ENCODE peak calls at places on chromosomes 6 and 20, in six cellular contexts. K is GM12878, R is K562, D is HepG2, S is H1, P is GM12891. L is an unnamed sample.

GRCh38 chr6:13012977-13013680 is 296.6 kb downstream of the PHACTR1 start:
- DNase-seq in K (no peak), R (no peak), D (no peak), S (peak; percentile 82), P (no peak), L (no peak)

GRCh38 chr6:138523347-138524210 is 24.3 kb upstream of the NHSL1 start:
- DNase-seq in K (no peak), R (no peak), D (no peak), S (no peak), P (no peak), L (no peak)

GRCh38 chr6:97705568-97705967 is 422.6 kb upstream of the MMS22L start:
- DNase-seq in K (no peak), R (no peak), D (peak; percentile 5), S (peak; percentile 59), P (no peak), L (no peak)

GRCh38 chr20:43459022-43459942 is 1.6 kb downstream of the SRSF6 start:
- DNase-seq in K (no peak), R (peak; percentile 31), D (no peak), S (no peak), P (no peak), L (no peak)

GRCh38 chr20:61424628-61425420 is 172.8 kb downstream of the CDH4 start:
- DNase-seq in K (no peak), R (no peak), D (no peak), S (no peak), P (no peak), L (no peak)

GRCh38 chr6:118656822-118657451 is 5.5 kb upstream of the CEP85L start:
- DNase-seq in K (no peak), R (no peak), D (no peak), S (no peak), P (no peak), L (no peak)

GRCh38 chr6:46926481-46926880 is 4.7 kb upstream of the ADGRF5 start:
- DNase-seq in K (no peak), R (no peak), D (no peak), S (no peak), P (no peak), L (no peak)

GRCh38 chr6:36852481-36853147 is 13.4 kb upstream of the CPNE5 start:
- DNase-seq in K (no peak), R (no peak), D (peak; percentile 78), S (no peak), P (no peak), L (no peak)

GRCh38 chr20:53934421-53935352 is 135.7 kb downstream of the BCAS1 start:
- DNase-seq in K (no peak), R (peak; percentile 65), D (no peak), S (no peak), P (no peak), L (no peak)

GRCh38 chr20:38164624-38165088 is 414 bp downstream of the TGM2 start:
- DNase-seq in K (no peak), R (no peak), D (no peak), S (no peak), P (no peak), L (no peak)

GRCh38 chr6:29752451-29753308 is 29.4 kb downstream of the HLA-F start:
- DNase-seq in K (peak; percentile 54), R (peak; percentile 83), D (peak; percentile 80), S (peak; percentile 91), P (peak; percentile 71), L (peak; percentile 74)
- TF ChIP-seq POLR2A in K (peak; percentile 58), R (peak; percentile 52), D (no peak), S (no peak), P (no peak), L (peak; percentile 47)

GRCh38 chr6:89522778-89523177 is 89.8 kb downstream of the ANKRD6 start:
- DNase-seq in K (no peak), R (no peak), D (no peak), S (no peak), P (no peak), L (no peak)

GRCh38 chr6:89520730-89521129 is 87.8 kb downstream of the ANKRD6 start:
- DNase-seq in K (no peak), R (no peak), D (no peak), S (no peak), P (no peak), L (no peak)

GRCh38 chr6:89518352-89519055 is 85.6 kb downstream of the ANKRD6 start:
- DNase-seq in K (no peak), R (no peak), D (no peak), S (no peak), P (no peak), L (no peak)
- TF ChIP-seq TAF1 in K (no peak), R (no peak), D (no peak), S (no peak), P (no peak), L (no peak)

GRCh38 chr6:79233611-79234149 is 802 bp downstream of the HMGN3 start:
- DNase-seq in K (peak; percentile 51), R (peak; percentile 69), D (peak; percentile 84), S (peak; percentile 89), P (peak; percentile 54), L (peak; percentile 71)
- TF ChIP-seq POLR2AphosphoS5 in K (no peak), R (peak; percentile 41), D (peak; percentile 60), S (peak; percentile 79), P (peak; percentile 30), L (peak; percentile 73)

GRCh38 chr6:157099912-157100593 is 223.3 kb downstream of the TMEM242 start:
- DNase-seq in K (peak; percentile 71), R (peak; percentile 39), D (no peak), S (no peak), P (peak; percentile 37), L (peak; percentile 27)

GRCh38 chr6:157104803-157105202 is 218.5 kb downstream of the TMEM242 start:
- DNase-seq in K (no peak), R (no peak), D (no peak), S (no peak), P (no peak), L (no peak)

GRCh38 chr6:157098999-157099398 is 224.3 kb downstream of the TMEM242 start:
- DNase-seq in K (no peak), R (no peak), D (no peak), S (no peak), P (no peak), L (no peak)

GRCh38 chr6:157097255-157097936 is 225.9 kb downstream of the TMEM242 start:
- DNase-seq in K (no peak), R (no peak), D (no peak), S (no peak), P (no peak), L (no peak)

DNA sequence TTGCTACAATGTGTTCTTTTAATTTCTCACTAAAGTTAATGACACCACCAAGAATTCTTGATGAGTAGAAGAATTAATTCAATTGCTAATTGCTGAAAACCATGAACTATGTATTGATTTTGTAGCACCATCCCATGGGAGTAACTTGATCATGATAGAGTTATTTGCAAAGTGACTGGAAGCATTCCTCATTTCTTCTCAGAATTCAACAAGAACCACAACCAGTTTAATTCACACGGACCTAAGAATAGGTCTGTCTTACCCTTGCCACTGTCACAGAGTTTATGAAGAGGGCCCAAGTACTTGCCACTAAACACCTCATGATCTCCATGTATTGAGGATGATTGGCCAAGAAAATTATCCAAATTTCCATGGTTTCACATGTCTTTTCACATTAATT is 222.2 kb downstream of the TMEM242 start:
- DNase-seq in K (no peak), R (no peak), D (no peak), S (no peak), P (no peak), L (no peak)
- TF ChIP-seq POLR2A in K (no peak), R (no peak), D (no peak), S (no peak), P (no peak), L (no peak)

GRCh38 chr20:51532577-51533191 is 9.8 kb downstream of the NFATC2 start:
- DNase-seq in K (no peak), R (no peak), D (no peak), S (no peak), P (no peak), L (no peak)
- TF ChIP-seq TAF1 in K (no peak), R (no peak), D (no peak), S (no peak), P (no peak), L (no peak)

GRCh38 chr20:58127731-58128130 is 100.7 kb downstream of the ANKRD60 start:
- DNase-seq in K (no peak), R (no peak), D (peak; percentile 26), S (peak; percentile 32), P (no peak), L (no peak)
- TF ChIP-seq POLR2AphosphoS5 in K (no peak), R (no peak), D (no peak), S (no peak), P (no peak), L (no peak)

GRCh38 chr6:111593516-111593824 is 12.2 kb downstream of the TRAF3IP2 start:
- DNase-seq in K (no peak), R (no peak), D (no peak), S (no peak), P (no peak), L (no peak)

GRCh38 chr6:111590209-111590955 is 15.3 kb downstream of the TRAF3IP2 start:
- DNase-seq in K (no peak), R (no peak), D (no peak), S (no peak), P (no peak), L (no peak)

GRCh38 chr6:111591901-111592461 is 13.7 kb downstream of the TRAF3IP2 start:
- DNase-seq in K (no peak), R (no peak), D (no peak), S (no peak), P (no peak), L (no peak)

GRCh38 chr6:111592726-111593515 is 12.8 kb downstream of the TRAF3IP2 start:
- DNase-seq in K (no peak), R (no peak), D (no peak), S (no peak), P (no peak), L (no peak)

DNA sequence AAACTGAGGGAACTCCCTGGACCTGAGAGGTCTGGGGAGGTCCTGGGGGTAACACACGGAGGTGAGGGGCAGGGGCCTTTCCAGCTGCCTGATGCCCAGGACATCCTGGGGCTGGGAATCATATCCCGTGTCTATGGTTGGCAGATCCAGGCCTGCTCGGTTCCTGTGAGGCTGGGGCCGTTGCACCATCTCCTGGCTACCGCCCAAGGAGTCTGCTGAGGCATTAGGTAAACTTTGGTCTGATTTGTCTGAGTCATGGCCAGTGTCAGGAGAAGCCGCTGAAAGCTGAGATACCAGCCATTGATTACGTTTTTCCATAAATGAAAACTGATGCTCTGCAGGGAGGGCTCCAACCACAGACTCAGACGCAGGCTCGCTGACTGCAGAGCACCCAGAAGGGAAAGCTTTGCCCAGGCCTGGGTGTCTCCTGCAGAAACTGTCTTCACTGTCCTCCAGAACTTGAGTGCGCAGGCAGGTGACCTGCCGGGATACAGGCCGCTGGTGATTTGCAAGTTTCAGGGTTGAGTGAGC is 14.2 kb downstream of the TRAF3IP2 start:
- DNase-seq in K (no peak), R (no peak), D (peak; percentile 88), S (no peak), P (no peak), L (no peak)
- TF ChIP-seq POLR2A in K (no peak), R (no peak), D (no peak), S (no peak), P (no peak), L (no peak)